ENCODE peak calls at places on chromosomes 2 and 18, in four cellular contexts. J is HepG2, M is K562, H is SK-N-SH. I is an unnamed sample.

GRCh38 chr2:237570776-237571335 is 4.5 kb downstream of the PRLH start:
- DNase-seq in J (no peak), M (no peak), H (no peak), I (no peak)

GRCh38 chr2:25301453-25302352 is 40.0 kb downstream of the DNMT3A start:
- DNase-seq in J (no peak), M (no peak), H (no peak), I (no peak)

GRCh38 chr2:171345971-171346722 is 87.6 kb downstream of the METTL8 start:
- DNase-seq in J (no peak), M (no peak), H (no peak), I (no peak)

GRCh38 chr2:179096090-179096489 is 46.2 kb upstream of the CCDC141 start:
- DNase-seq in J (no peak), M (no peak), H (no peak), I (no peak)

GRCh38 chr2:208320686-208321085 is 54.6 kb downstream of the PIKFYVE start:
- DNase-seq in J (no peak), M (no peak), H (no peak), I (no peak)

GRCh38 chr2:174969091-174969734 is 36.0 kb downstream of the CHN1 start:
- DNase-seq in J (no peak), M (no peak), H (no peak), I (no peak)

GRCh38 chr2:159442159-159442852 is 155.8 kb upstream of the WDSUB1 start:
- DNase-seq in J (no peak), M (no peak), H (no peak), I (no peak)

GRCh38 chr2:208407667-208408066 is 1.1 kb downstream of the PTH2R start:
- DNase-seq in J (peak), M (peak), H (peak), I (peak)

GRCh38 chr18:31555971-31556747 is 35.5 kb upstream of the TTR start:
- DNase-seq in J (peak), M (peak), H (peak), I (peak)

GRCh38 chr2:164542584-164543021 is 78.7 kb downstream of the GRB14 start:
- DNase-seq in J (peak), M (no peak), H (no peak), I (no peak)

GRCh38 chr2:111626037-111626861 is 257.7 kb downstream of the ANAPC1 start:
- DNase-seq in J (no peak), M (peak), H (no peak), I (no peak)

GRCh38 chr2:111623380-111623779 is 260.6 kb downstream of the ANAPC1 start:
- DNase-seq in J (no peak), M (no peak), H (no peak), I (no peak)

GRCh38 chr2:111622859-111623258 is 261.1 kb downstream of the ANAPC1 start:
- DNase-seq in J (no peak), M (no peak), H (no peak), I (no peak)

GRCh38 chr2:111626862-111627163 is 257.2 kb downstream of the ANAPC1 start:
- DNase-seq in J (no peak), M (no peak), H (no peak), I (no peak)

GRCh38 chr2:111624401-111625156 is 259.4 kb downstream of the ANAPC1 start:
- DNase-seq in J (peak), M (no peak), H (no peak), I (no peak)
- TF ChIP-seq FOXJ3 in J (no peak), M (no peak), H (no peak), I (no peak)

DNA sequence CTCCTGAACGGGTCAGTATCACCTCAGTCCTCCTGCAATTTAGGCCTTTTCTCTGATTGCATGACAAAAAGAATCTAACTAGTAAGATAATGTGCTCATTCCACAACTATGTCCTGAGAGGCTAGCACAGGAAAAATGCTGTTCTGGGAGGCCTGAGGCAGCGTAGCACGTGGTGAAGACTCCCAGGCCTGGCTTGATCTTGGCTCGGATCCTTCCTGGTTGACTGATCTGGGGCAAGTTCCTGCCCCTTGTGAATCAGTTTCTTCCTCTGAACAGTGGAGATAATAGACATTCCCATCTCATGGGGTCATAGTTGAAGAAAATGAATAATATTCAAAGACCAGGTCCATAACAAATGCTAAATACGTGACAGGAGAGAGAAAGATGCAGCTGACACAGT is 12.3 kb downstream of the FBLN7 start:
- DNase-seq in J (no peak), M (no peak), H (no peak), I (no peak)
- TF ChIP-seq FOXJ3 in J (no peak), M (no peak), H (no peak), I (no peak)

DNA sequence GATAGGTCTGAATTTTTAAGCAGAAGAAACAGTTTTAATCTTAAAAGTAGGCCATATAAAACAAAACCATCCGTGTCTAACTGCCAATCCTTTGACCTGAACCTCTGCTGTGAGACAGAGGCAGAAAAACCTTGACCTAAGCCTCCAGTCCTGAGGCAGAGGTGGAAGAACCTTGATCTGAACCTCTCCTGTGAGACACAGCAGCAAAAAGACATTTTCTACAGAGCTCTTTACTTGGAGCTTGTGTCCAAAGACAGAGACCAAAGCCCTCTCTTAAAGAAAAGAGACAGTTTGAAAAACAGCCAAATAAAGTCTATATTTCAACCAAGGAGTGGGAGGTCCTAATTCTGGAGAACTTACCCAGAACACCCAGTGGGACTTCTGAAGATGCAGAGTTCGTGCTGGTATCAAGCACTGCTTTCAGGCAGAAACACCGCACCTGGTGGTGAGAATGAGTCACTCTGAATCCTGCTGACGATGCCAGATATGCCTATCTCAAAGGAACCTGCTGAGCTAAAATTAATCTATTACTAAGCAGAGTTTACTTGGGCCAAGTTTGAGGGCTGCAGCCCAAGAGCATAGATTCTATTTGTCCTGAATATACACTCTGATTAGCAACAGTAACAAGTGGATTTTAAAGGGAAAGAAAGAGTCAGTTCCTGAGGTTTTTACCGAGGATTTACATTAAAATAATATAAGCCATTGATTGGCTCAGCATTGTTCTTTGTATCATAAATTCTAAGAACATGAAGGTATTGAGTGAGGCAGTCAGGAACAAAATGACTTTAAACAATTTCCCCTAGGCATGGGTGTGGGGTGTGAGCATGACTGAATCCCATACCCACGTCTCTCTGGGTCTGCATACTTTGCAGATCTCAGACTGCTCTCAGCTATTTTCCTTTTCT is 806.4 kb downstream of the TRIB2 start:
- DNase-seq in J (no peak), M (no peak), H (no peak), I (no peak)
- TF ChIP-seq FOXJ3 in J (no peak), M (no peak), H (no peak), I (no peak)

DNA sequence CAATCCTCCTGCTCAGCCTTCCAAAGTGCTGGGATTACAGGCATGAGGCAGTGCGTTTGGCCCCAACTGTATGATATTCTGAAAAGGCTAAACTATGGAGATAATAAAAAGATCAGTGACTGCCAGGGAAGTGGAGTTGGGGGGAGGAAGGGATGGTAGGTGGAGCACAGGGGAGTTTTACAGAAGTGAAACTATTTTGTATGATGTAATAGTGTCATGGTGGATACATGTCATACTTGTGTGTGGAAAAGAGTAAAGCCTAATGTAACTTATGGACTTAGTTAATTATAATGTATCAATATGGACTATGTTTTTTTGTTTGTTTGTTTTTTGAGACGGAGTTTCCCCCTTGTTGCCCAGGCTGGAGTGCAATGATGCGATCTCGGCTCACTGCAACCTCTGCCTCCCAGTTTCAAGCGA is 2.9 kb upstream of the GGCX start:
- DNase-seq in J (no peak), M (no peak), H (no peak), I (no peak)
- TF ChIP-seq FOXJ3 in J (no peak), M (no peak), H (no peak), I (no peak)

GRCh38 chr18:35780937-35781336 is 191.5 kb upstream of the RMP24 start:
- DNase-seq in J (no peak), M (no peak), H (no peak), I (no peak)

GRCh38 chr18:35777042-35777441 is 195.4 kb upstream of the RMP24 start:
- DNase-seq in J (peak), M (peak), H (no peak), I (peak)

GRCh38 chr18:35775887-35776286 is 194.3 kb downstream of the GALNT1 start:
- DNase-seq in J (no peak), M (no peak), H (no peak), I (no peak)

GRCh38 chr18:35776481-35776880 is 194.9 kb downstream of the GALNT1 start:
- DNase-seq in J (no peak), M (no peak), H (no peak), I (no peak)

DNA sequence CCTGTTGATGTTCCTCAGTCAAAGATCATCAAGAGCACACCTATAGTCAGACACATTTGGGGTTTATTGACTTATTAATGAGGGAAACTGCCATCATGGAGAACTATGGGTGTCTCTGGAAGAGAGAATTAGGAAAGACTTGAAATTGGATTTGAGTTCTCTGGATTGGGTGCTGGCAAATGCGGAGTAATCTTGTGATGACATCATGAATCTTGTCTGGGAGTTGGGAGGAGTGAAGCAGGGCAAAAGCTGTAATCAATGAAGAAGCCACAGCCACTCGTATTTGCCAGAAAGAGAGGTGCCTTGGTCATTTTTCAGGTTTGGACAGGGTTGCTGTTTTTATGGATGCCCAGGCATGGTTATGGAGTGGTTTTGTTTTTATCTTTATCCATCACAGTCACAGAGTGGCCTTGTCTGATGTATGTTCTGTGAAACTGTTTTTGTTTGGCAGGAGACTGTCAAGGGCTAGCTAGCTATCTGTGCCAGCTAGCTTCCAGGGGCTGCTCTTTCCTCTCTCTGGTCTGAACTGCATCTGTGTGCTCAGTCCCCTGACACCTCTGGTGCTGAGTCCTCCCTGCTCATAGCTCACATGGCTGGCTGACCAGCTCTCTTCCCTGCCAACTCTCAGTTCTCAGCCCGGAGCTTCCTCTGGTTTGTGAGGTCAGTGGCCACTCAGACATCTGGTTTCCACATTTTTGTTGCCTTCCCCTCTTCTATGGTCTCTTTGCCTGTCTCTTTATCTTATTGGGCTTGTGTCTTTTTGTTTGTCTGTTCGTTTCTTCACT is 193.4 kb upstream of the RMP24 start:
- DNase-seq in J (no peak), M (no peak), H (peak), I (no peak)
- TF ChIP-seq FOXJ3 in J (no peak), M (no peak), H (no peak), I (no peak)

DNA sequence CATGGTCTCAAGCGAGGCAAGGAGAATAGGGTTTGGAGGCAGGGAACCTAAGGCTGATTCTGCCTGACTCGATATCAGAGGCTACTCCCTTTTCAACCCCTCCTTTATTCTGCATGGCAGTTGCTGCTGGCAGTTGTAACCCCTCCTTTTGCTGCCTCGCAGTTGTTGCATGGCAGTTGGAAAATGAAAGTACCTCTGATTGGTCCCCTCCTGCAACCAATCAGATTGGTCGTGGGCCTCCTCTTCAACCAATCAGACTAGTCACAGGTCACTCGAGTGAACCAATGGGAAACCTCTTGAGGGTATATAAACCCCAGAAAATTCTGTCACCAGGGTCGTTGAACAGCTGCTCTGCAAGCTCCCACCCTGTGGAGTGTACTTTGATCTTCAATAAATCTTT is 294.3 kb upstream of the SLC8A1 start:
- DNase-seq in J (peak), M (no peak), H (no peak), I (no peak)
- TF ChIP-seq FOXJ3 in J (no peak), M (no peak), H (no peak), I (no peak)

GRCh38 chr2:218010838-218011616 is 8.2 kb upstream of the TNS1 start:
- DNase-seq in J (no peak), M (no peak), H (peak), I (no peak)
- TF ChIP-seq FOXJ3 in J (no peak), M (no peak), H (no peak), I (no peak)